ENCODE peak calls at places on chromosomes 12 and 14, in four cellular contexts. One of them, this sample, is unnamed. For H3K4me1, the result is how much of the 10 kb centered on the place peaks cover.

GRCh38 chr12:43111608-43112007 is 440.4 kb downstream of the ADAMTS20 start:
- DNase-seq in Peyer's patch: no peak
- DNase-seq in ovary: no peak
- DNase-seq in thyroid gland: no peak
- DNase-seq in this sample: no peak

GRCh38 chr12:50188280-50188781 is 21.2 kb upstream of the CERS5 start:
- DNase-seq in Peyer's patch: no peak
- DNase-seq in ovary: no peak
- DNase-seq in thyroid gland: peak
- DNase-seq in this sample: no peak

GRCh38 chr12:79420146-79420618 is 270.6 kb downstream of the PAWR start:
- DNase-seq in Peyer's patch: no peak
- DNase-seq in ovary: no peak
- DNase-seq in thyroid gland: peak
- DNase-seq in this sample: no peak

GRCh38 chr12:123573870-123574269 is 10.5 kb upstream of the TMED2 start:
- DNase-seq in Peyer's patch: no peak
- DNase-seq in ovary: no peak
- DNase-seq in thyroid gland: no peak
- DNase-seq in this sample: no peak

GRCh38 chr12:88400302-88400701 is 180.0 kb downstream of the KITLG start:
- DNase-seq in Peyer's patch: no peak
- DNase-seq in ovary: no peak
- DNase-seq in thyroid gland: no peak
- DNase-seq in this sample: no peak

GRCh38 chr14:41925409-41925808 is 318.7 kb downstream of the LRFN5 start:
- DNase-seq in Peyer's patch: no peak
- DNase-seq in ovary: no peak
- DNase-seq in thyroid gland: no peak
- DNase-seq in this sample: peak

GRCh38 chr12:104582739-104583138 is 126.0 kb downstream of the CHST11 start:
- DNase-seq in Peyer's patch: no peak
- DNase-seq in ovary: no peak
- DNase-seq in thyroid gland: no peak
- DNase-seq in this sample: no peak

GRCh38 chr14:65195042-65195719 is 92.9 kb upstream of the MAX start:
- DNase-seq in Peyer's patch: no peak
- DNase-seq in ovary: no peak
- DNase-seq in thyroid gland: no peak
- DNase-seq in this sample: no peak

GRCh38 chr12:6765048-6765633 is 1.0 kb upstream of the PTMS start:
- DNase-seq in Peyer's patch: no peak
- DNase-seq in ovary: no peak
- DNase-seq in thyroid gland: no peak
- DNase-seq in this sample: no peak

GRCh38 chr12:78680596-78680995 is 184.0 kb upstream of the SYT1 start:
- DNase-seq in Peyer's patch: no peak
- DNase-seq in ovary: no peak
- DNase-seq in thyroid gland: no peak
- DNase-seq in this sample: no peak

GRCh38 chr12:29796823-29797263 is 13.1 kb upstream of the TMTC1 start:
- DNase-seq in Peyer's patch: no peak
- DNase-seq in ovary: no peak
- DNase-seq in thyroid gland: no peak
- DNase-seq in this sample: peak

GRCh38 chr12:29427964-29428363 is 47.0 kb upstream of the ERGIC2 start:
- DNase-seq in Peyer's patch: no peak
- DNase-seq in ovary: no peak
- DNase-seq in thyroid gland: no peak
- DNase-seq in this sample: no peak

GRCh38 chr12:89975578-89975977 is 266.9 kb upstream of the ATP2B1 start:
- DNase-seq in Peyer's patch: no peak
- DNase-seq in ovary: no peak
- DNase-seq in thyroid gland: no peak
- DNase-seq in this sample: no peak

GRCh38 chr12:27400856-27401255 is 45.7 kb upstream of the SMCO2 start:
- DNase-seq in Peyer's patch: no peak
- DNase-seq in ovary: no peak
- DNase-seq in thyroid gland: peak
- DNase-seq in this sample: no peak

GRCh38 chr12:89156324-89156723 is 196.0 kb downstream of the DUSP6 start:
- DNase-seq in Peyer's patch: no peak
- DNase-seq in ovary: no peak
- DNase-seq in thyroid gland: no peak
- DNase-seq in this sample: no peak

GRCh38 chr12:54377797-54378515 is 6.6 kb downstream of the ZNF385A start:
- DNase-seq in Peyer's patch: no peak
- DNase-seq in ovary: no peak
- DNase-seq in thyroid gland: no peak
- DNase-seq in this sample: no peak

GRCh38 chr12:75554556-75554880 is 43.1 kb upstream of the KRR1 start:
- DNase-seq in Peyer's patch: no peak
- DNase-seq in ovary: no peak
- DNase-seq in thyroid gland: no peak
- DNase-seq in this sample: no peak

GRCh38 chr12:100715976-100716657 is 78.5 kb upstream of the ANO4 start:
- DNase-seq in Peyer's patch: no peak
- DNase-seq in ovary: no peak
- DNase-seq in thyroid gland: no peak
- DNase-seq in this sample: no peak

GRCh38 chr12:52208424-52209165 is 16.8 kb upstream of the KRT80 start:
- DNase-seq in Peyer's patch: peak
- DNase-seq in ovary: no peak
- DNase-seq in thyroid gland: no peak
- DNase-seq in this sample: no peak
- TF ChIP-seq POLR2A in Peyer's patch: no peak
- TF ChIP-seq POLR2A in ovary: no peak
- TF ChIP-seq POLR2A in thyroid gland: no peak
- TF ChIP-seq POLR2A in this sample: no peak

DNA sequence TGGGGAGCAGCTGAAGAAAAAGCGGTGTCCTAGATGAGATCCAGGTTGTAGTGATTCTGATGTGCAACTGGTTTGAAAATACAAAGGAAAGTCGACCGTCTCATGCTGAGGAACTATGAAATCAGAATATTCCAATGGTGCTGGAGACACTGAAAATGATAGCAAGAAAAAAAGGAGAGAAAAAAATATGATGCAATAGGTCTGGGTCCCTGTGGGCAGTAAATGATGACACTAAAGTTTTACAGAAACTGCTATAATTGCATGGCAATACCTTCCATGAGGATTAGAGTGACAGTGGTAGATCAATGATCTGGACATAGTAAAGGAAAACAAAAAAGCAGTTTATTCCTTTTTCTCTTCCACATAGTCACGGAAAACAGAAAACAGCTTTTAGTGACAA is 2.3 kb downstream of the PYM1 start:
- DNase-seq in Peyer's patch: no peak
- DNase-seq in ovary: no peak
- DNase-seq in thyroid gland: no peak
- DNase-seq in this sample: no peak
- H3K4me3 ChIP-seq in Peyer's patch: no peak
- H3K4me3 ChIP-seq in ovary: no peak
- H3K4me3 ChIP-seq in thyroid gland: no peak
- H3K4me3 ChIP-seq in this sample: no peak

GRCh38 chr14:99271288-99271941 is 582 bp downstream of the BCL11B start:
- DNase-seq in Peyer's patch: no peak
- DNase-seq in ovary: no peak
- DNase-seq in thyroid gland: no peak
- DNase-seq in this sample: no peak
- H3K4me1 ChIP-seq in Peyer's patch: under half
- H3K4me1 ChIP-seq in ovary: under half
- H3K4me1 ChIP-seq in thyroid gland: under half
- H3K4me1 ChIP-seq in this sample: under half

GRCh38 chr12:130421896-130422295 is 84.2 kb downstream of the PIWIL1 start:
- DNase-seq in Peyer's patch: no peak
- DNase-seq in ovary: no peak
- DNase-seq in thyroid gland: no peak
- DNase-seq in this sample: no peak
- TF ChIP-seq POLR2A in Peyer's patch: no peak
- TF ChIP-seq POLR2A in ovary: no peak
- TF ChIP-seq POLR2A in thyroid gland: no peak
- TF ChIP-seq POLR2A in this sample: no peak

GRCh38 chr12:1606021-1606622 is 11.7 kb upstream of the FBXL14 start:
- DNase-seq in Peyer's patch: peak
- DNase-seq in ovary: peak
- DNase-seq in thyroid gland: peak
- DNase-seq in this sample: peak
- H3K4me3 ChIP-seq in Peyer's patch: peak
- H3K4me3 ChIP-seq in ovary: peak
- H3K4me3 ChIP-seq in thyroid gland: no peak
- H3K4me3 ChIP-seq in this sample: peak

GRCh38 chr14:54582334-54582733 is 15.4 kb downstream of the SAMD4A start:
- DNase-seq in Peyer's patch: no peak
- DNase-seq in ovary: no peak
- DNase-seq in thyroid gland: no peak
- DNase-seq in this sample: no peak

GRCh38 chr14:54584097-54584496 is 17.2 kb downstream of the SAMD4A start:
- DNase-seq in Peyer's patch: no peak
- DNase-seq in ovary: no peak
- DNase-seq in thyroid gland: no peak
- DNase-seq in this sample: no peak

GRCh38 chr14:54577977-54578376 is 11.0 kb downstream of the SAMD4A start:
- DNase-seq in Peyer's patch: no peak
- DNase-seq in ovary: no peak
- DNase-seq in thyroid gland: no peak
- DNase-seq in this sample: no peak

GRCh38 chr14:54579606-54580005 is 12.7 kb downstream of the SAMD4A start:
- DNase-seq in Peyer's patch: no peak
- DNase-seq in ovary: no peak
- DNase-seq in thyroid gland: no peak
- DNase-seq in this sample: peak

GRCh38 chr14:54580933-54581332 is 14.0 kb downstream of the SAMD4A start:
- DNase-seq in Peyer's patch: no peak
- DNase-seq in ovary: no peak
- DNase-seq in thyroid gland: no peak
- DNase-seq in this sample: no peak
- H3K4me1 ChIP-seq in Peyer's patch: under half
- H3K4me1 ChIP-seq in ovary: under half
- H3K4me1 ChIP-seq in thyroid gland: under half
- H3K4me1 ChIP-seq in this sample: under half

This sample was measured in testis.